ENCODE peak calls at places on chromosomes 11 and 22, in six cellular contexts. D, G, I, H, W and N are unnamed samples.

GRCh38 chr22:45224988-45225731 is 15.5 kb downstream of the KIAA0930 start:
- DNase-seq in W (no peak), H (peak), D (no peak), I (no peak), G (no peak), N (no peak)

GRCh38 chr22:47300698-47301405 is 538.4 kb downstream of the TBC1D22A start:
- DNase-seq in G (no peak), I (no peak), W (no peak), D (no peak), H (no peak), N (no peak)

GRCh38 chr22:23826510-23827350 is 12.1 kb downstream of the DERL3 start:
- DNase-seq in D (peak), I (no peak), G (no peak), H (peak), W (no peak), N (no peak)

GRCh38 chr11:70930215-70930614 is 322.2 kb downstream of the SHANK2 start:
- DNase-seq in D (no peak), I (no peak), G (no peak), W (no peak), H (no peak), N (no peak)

GRCh38 chr11:60844045-60844869 is 2.3 kb downstream of the CCDC86 start:
- DNase-seq in H (no peak), D (no peak), I (no peak), G (no peak), W (no peak), N (no peak)

GRCh38 chr22:20071524-20071972 is 8.5 kb upstream of the DGCR8 start:
- DNase-seq in I (no peak), D (no peak), H (no peak), G (no peak), W (no peak), N (no peak)

GRCh38 chr11:126102436-126102894 is 39.8 kb upstream of the CDON start:
- DNase-seq in W (no peak), I (no peak), D (no peak), G (no peak), H (no peak), N (no peak)

GRCh38 chr11:125464266-125464662 is 31.8 kb downstream of the FEZ1 start:
- DNase-seq in H (no peak), I (no peak), W (no peak), G (no peak), D (no peak), N (no peak)

GRCh38 chr22:49363526-49364230 is 464.0 kb downstream of the BRD1 start:
- DNase-seq in H (no peak), D (no peak), W (no peak), I (no peak), G (no peak), N (no peak)

GRCh38 chr11:2542406-2542805 is 97.6 kb downstream of the KCNQ1 start:
- DNase-seq in H (no peak), W (no peak), D (peak), I (no peak), G (no peak), N (no peak)

GRCh38 chr11:117255966-117256365 is 23.5 kb downstream of the RNF214 start:
- DNase-seq in G (no peak), H (no peak), D (no peak), W (no peak), I (no peak), N (no peak)

GRCh38 chr11:11608783-11609232 is 13.0 kb downstream of the GALNT18 start:
- DNase-seq in W (no peak), H (peak), I (no peak), G (no peak), D (no peak), N (no peak)

GRCh38 chr11:69173925-69174591 is 18.3 kb downstream of the SMIM38 start:
- DNase-seq in G (no peak), D (no peak), H (no peak), I (no peak), W (no peak), N (no peak)

GRCh38 chr11:17934194-17934593 is 78.7 kb downstream of the SERGEF start:
- DNase-seq in W (no peak), D (no peak), H (no peak), G (no peak), I (no peak), N (no peak)

GRCh38 chr11:62433553-62434301 is 14.9 kb downstream of the SCGB1A1 start:
- DNase-seq in D (no peak), H (no peak), I (no peak), G (no peak), W (no peak), N (no peak)

GRCh38 chr11:57792060-57792541 is 30.5 kb downstream of the CTNND1 start:
- DNase-seq in I (peak), H (no peak), G (no peak), D (peak), W (peak), N (no peak)

GRCh38 chr11:90364527-90364926 is 141.7 kb upstream of the CHORDC1 start:
- DNase-seq in G (no peak), I (no peak), D (no peak), H (no peak), W (no peak), N (no peak)

GRCh38 chr22:25053153-25053805 is 100.8 kb downstream of the KIAA1671 start:
- DNase-seq in D (no peak), W (no peak), G (no peak), I (no peak), H (peak), N (no peak)